ENCODE peak calls at places on chromosome 2, in six cellular contexts. One of them, this sample, is unnamed.

GRCh38 chr2:32947076-32947483 is 327 bp downstream of the LTBP1 start:
- DNase-seq in activated CD4-positive, CD25-positive, alpha-beta regulatory T cell: no peak
- DNase-seq in brain microvascular endothelial cell: no peak
- DNase-seq in GM13977: peak; percentile 55
- DNase-seq in A549: peak; percentile 16
- DNase-seq in H7: no peak
- DNase-seq in this sample: no peak

GRCh38 chr2:73970850-73971471 is 13.7 kb upstream of the TET3 start:
- DNase-seq in activated CD4-positive, CD25-positive, alpha-beta regulatory T cell: no peak
- DNase-seq in brain microvascular endothelial cell: no peak
- DNase-seq in GM13977: peak; percentile 44
- DNase-seq in A549: no peak
- DNase-seq in H7: no peak
- DNase-seq in this sample: no peak

GRCh38 chr2:18282026-18282425 is 278.4 kb downstream of the RDH14 start:
- DNase-seq in activated CD4-positive, CD25-positive, alpha-beta regulatory T cell: no peak
- DNase-seq in brain microvascular endothelial cell: no peak
- DNase-seq in GM13977: no peak
- DNase-seq in A549: no peak
- DNase-seq in H7: no peak
- DNase-seq in this sample: no peak

GRCh38 chr2:133516405-133517028 is 51.7 kb downstream of the NCKAP5 start:
- DNase-seq in activated CD4-positive, CD25-positive, alpha-beta regulatory T cell: no peak
- DNase-seq in brain microvascular endothelial cell: no peak
- DNase-seq in GM13977: no peak
- DNase-seq in A549: no peak
- DNase-seq in H7: no peak
- DNase-seq in this sample: no peak

GRCh38 chr2:40204268-40204667 is 247.6 kb downstream of the SLC8A1 start:
- DNase-seq in activated CD4-positive, CD25-positive, alpha-beta regulatory T cell: no peak
- DNase-seq in brain microvascular endothelial cell: peak; percentile 8
- DNase-seq in GM13977: no peak
- DNase-seq in A549: no peak
- DNase-seq in H7: no peak
- DNase-seq in this sample: no peak

GRCh38 chr2:204407209-204408070 is 137.8 kb upstream of the PARD3B start:
- DNase-seq in activated CD4-positive, CD25-positive, alpha-beta regulatory T cell: no peak
- DNase-seq in brain microvascular endothelial cell: peak; percentile 2
- DNase-seq in GM13977: no peak
- DNase-seq in A549: peak; percentile 41
- DNase-seq in H7: no peak
- DNase-seq in this sample: peak; percentile 52

GRCh38 chr2:2286592-2286991 is 44.5 kb downstream of the MYT1L start:
- DNase-seq in activated CD4-positive, CD25-positive, alpha-beta regulatory T cell: no peak
- DNase-seq in brain microvascular endothelial cell: no peak
- DNase-seq in GM13977: no peak
- DNase-seq in A549: no peak
- DNase-seq in H7: no peak
- DNase-seq in this sample: no peak

GRCh38 chr2:106160786-106161261 is 33.3 kb downstream of the UXS1 start:
- DNase-seq in activated CD4-positive, CD25-positive, alpha-beta regulatory T cell: no peak
- DNase-seq in brain microvascular endothelial cell: no peak
- DNase-seq in GM13977: no peak
- DNase-seq in A549: no peak
- DNase-seq in H7: no peak
- DNase-seq in this sample: no peak

GRCh38 chr2:120675460-120676130 is 60.1 kb upstream of the GLI2 start:
- DNase-seq in activated CD4-positive, CD25-positive, alpha-beta regulatory T cell: peak; percentile 8
- DNase-seq in brain microvascular endothelial cell: peak; percentile 64
- DNase-seq in GM13977: peak; percentile 74
- DNase-seq in A549: peak; percentile 57
- DNase-seq in H7: peak; percentile 95
- DNase-seq in this sample: peak; percentile 71

GRCh38 chr2:205766765-205767359 is 84.6 kb downstream of the NRP2 start:
- DNase-seq in activated CD4-positive, CD25-positive, alpha-beta regulatory T cell: peak; percentile 19
- DNase-seq in brain microvascular endothelial cell: peak; percentile 39
- DNase-seq in GM13977: peak; percentile 68
- DNase-seq in A549: peak; percentile 62
- DNase-seq in H7: peak; percentile 50
- DNase-seq in this sample: peak; percentile 36

GRCh38 chr2:240435457-240435954 is at the start of gene GPC1:
- DNase-seq in activated CD4-positive, CD25-positive, alpha-beta regulatory T cell: peak; percentile 40
- DNase-seq in brain microvascular endothelial cell: peak; percentile 42
- DNase-seq in GM13977: peak; percentile 93
- DNase-seq in A549: peak; percentile 82
- DNase-seq in H7: peak; percentile 99
- DNase-seq in this sample: peak; percentile 56

GRCh38 chr2:235106874-235107639 is 155.2 kb downstream of the SH3BP4 start:
- DNase-seq in activated CD4-positive, CD25-positive, alpha-beta regulatory T cell: no peak
- DNase-seq in brain microvascular endothelial cell: peak; percentile 72
- DNase-seq in GM13977: peak; percentile 48
- DNase-seq in A549: peak; percentile 82
- DNase-seq in H7: peak; percentile 79
- DNase-seq in this sample: peak; percentile 76

GRCh38 chr2:188291142-188291616 is 495 bp upstream of the GULP1 start:
- DNase-seq in activated CD4-positive, CD25-positive, alpha-beta regulatory T cell: no peak
- DNase-seq in brain microvascular endothelial cell: no peak
- DNase-seq in GM13977: no peak
- DNase-seq in A549: peak; percentile 54
- DNase-seq in H7: no peak
- DNase-seq in this sample: no peak

GRCh38 chr2:232731470-232731869 is 34.3 kb downstream of the GIGYF2 start:
- DNase-seq in activated CD4-positive, CD25-positive, alpha-beta regulatory T cell: no peak
- DNase-seq in brain microvascular endothelial cell: no peak
- DNase-seq in GM13977: no peak
- DNase-seq in A549: no peak
- DNase-seq in H7: no peak
- DNase-seq in this sample: no peak

GRCh38 chr2:64875368-64875767 is 113.8 kb upstream of the SLC1A4 start:
- DNase-seq in activated CD4-positive, CD25-positive, alpha-beta regulatory T cell: no peak
- DNase-seq in brain microvascular endothelial cell: no peak
- DNase-seq in GM13977: no peak
- DNase-seq in A549: no peak
- DNase-seq in H7: no peak
- DNase-seq in this sample: no peak

GRCh38 chr2:88666576-88666975 is 24.9 kb upstream of the RPIA start:
- DNase-seq in activated CD4-positive, CD25-positive, alpha-beta regulatory T cell: no peak
- DNase-seq in brain microvascular endothelial cell: no peak
- DNase-seq in GM13977: no peak
- DNase-seq in A549: no peak
- DNase-seq in H7: no peak
- DNase-seq in this sample: no peak

GRCh38 chr2:5144159-5144558 is 548.0 kb upstream of the SOX11 start:
- DNase-seq in activated CD4-positive, CD25-positive, alpha-beta regulatory T cell: no peak
- DNase-seq in brain microvascular endothelial cell: no peak
- DNase-seq in GM13977: no peak
- DNase-seq in A549: no peak
- DNase-seq in H7: no peak
- DNase-seq in this sample: no peak

GRCh38 chr2:1997409-1997808 is 253.1 kb upstream of the PXDN start:
- DNase-seq in activated CD4-positive, CD25-positive, alpha-beta regulatory T cell: no peak
- DNase-seq in brain microvascular endothelial cell: peak; percentile 42
- DNase-seq in GM13977: no peak
- DNase-seq in A549: no peak
- DNase-seq in H7: no peak
- DNase-seq in this sample: no peak

GRCh38 chr2:48364100-48364499 is 165.9 kb upstream of the STON1 start:
- DNase-seq in activated CD4-positive, CD25-positive, alpha-beta regulatory T cell: no peak
- DNase-seq in brain microvascular endothelial cell: no peak
- DNase-seq in GM13977: no peak
- DNase-seq in A549: no peak
- DNase-seq in H7: no peak
- DNase-seq in this sample: no peak

GRCh38 chr2:226489765-226490164 is 309.9 kb downstream of the IRS1 start:
- DNase-seq in activated CD4-positive, CD25-positive, alpha-beta regulatory T cell: no peak
- DNase-seq in brain microvascular endothelial cell: peak; percentile 67
- DNase-seq in GM13977: peak; percentile 17
- DNase-seq in A549: peak; percentile 23
- DNase-seq in H7: no peak
- DNase-seq in this sample: no peak

GRCh38 chr2:195604723-195605122 is 52.3 kb upstream of the SLC39A10 start:
- DNase-seq in activated CD4-positive, CD25-positive, alpha-beta regulatory T cell: no peak
- DNase-seq in brain microvascular endothelial cell: no peak
- DNase-seq in GM13977: no peak
- DNase-seq in A549: no peak
- DNase-seq in H7: no peak
- DNase-seq in this sample: no peak

GRCh38 chr2:120108049-120108448 is 95.2 kb downstream of the EPB41L5 start:
- DNase-seq in activated CD4-positive, CD25-positive, alpha-beta regulatory T cell: no peak
- DNase-seq in brain microvascular endothelial cell: peak; percentile 78
- DNase-seq in GM13977: no peak
- DNase-seq in A549: peak; percentile 36
- DNase-seq in H7: no peak
- DNase-seq in this sample: peak; percentile 6

GRCh38 chr2:115165529-115166109 is 723.2 kb downstream of the DPP10 start:
- DNase-seq in activated CD4-positive, CD25-positive, alpha-beta regulatory T cell: no peak
- DNase-seq in brain microvascular endothelial cell: peak; percentile 12
- DNase-seq in GM13977: peak; percentile 38
- DNase-seq in A549: peak; percentile 36
- DNase-seq in H7: peak; percentile 26
- DNase-seq in this sample: peak; percentile 15

GRCh38 chr2:98910349-98911125 is 25.5 kb downstream of the CRACDL start:
- DNase-seq in activated CD4-positive, CD25-positive, alpha-beta regulatory T cell: no peak
- DNase-seq in brain microvascular endothelial cell: no peak
- DNase-seq in GM13977: no peak
- DNase-seq in A549: no peak
- DNase-seq in H7: no peak
- DNase-seq in this sample: no peak